ENCODE peak calls at places on chromosomes 2 and 18, in eight cellular contexts. D is HT-29; G is nucleus accumbens; B is Karpas-422; M is BE2C; H is T-helper 2 cell; J is skeletal muscle cell; Q is stimulated activated CD4-positive, alpha-beta T cell treated with anti-CD3 and anti-CD28 coated beads, Interleukin-12 subunit alpha, Interleukin-12 subunit beta, amount 100 ng/mL, for 48 hours. S is an unnamed sample.

GRCh38 chr2:45962522-45962921 is 311.0 kb downstream of the PRKCE start:
- DNase-seq in D (no peak), G (no peak), B (no peak), M (peak), H (no peak), J (peak), Q (no peak), S (no peak)

GRCh38 chr2:71807969-71808451 is 339.7 kb downstream of the CYP26B1 start:
- DNase-seq in D (no peak), G (no peak), B (no peak), M (no peak), H (no peak), J (peak), Q (no peak), S (no peak)

GRCh38 chr18:48037481-48038271 is 107.2 kb upstream of the SMAD2 start:
- DNase-seq in D (no peak), G (no peak), B (peak), M (no peak), H (no peak), J (no peak), Q (no peak), S (no peak)

GRCh38 chr2:134999536-134999935 is 47.7 kb downstream of the MAP3K19 start:
- DNase-seq in D (no peak), G (no peak), B (no peak), M (no peak), H (no peak), J (no peak), Q (no peak), S (no peak)

GRCh38 chr2:61536086-61536722 is 2.0 kb downstream of the XPO1 start:
- DNase-seq in D (no peak), G (no peak), B (peak), M (no peak), H (peak), J (no peak), Q (no peak), S (peak)

GRCh38 chr2:11698009-11698922 is 28.3 kb upstream of the NTSR2 start:
- DNase-seq in D (no peak), G (no peak), B (no peak), M (peak), H (no peak), J (peak), Q (no peak), S (no peak)

GRCh38 chr2:66602341-66602740 is 167.4 kb downstream of the MEIS1 start:
- DNase-seq in D (no peak), G (no peak), B (no peak), M (no peak), H (no peak), J (no peak), Q (no peak), S (no peak)

GRCh38 chr2:186347472-186347871 is 138.6 kb upstream of the ZC3H15 start:
- DNase-seq in D (no peak), G (no peak), B (no peak), M (peak), H (no peak), J (peak), Q (no peak), S (no peak)

GRCh38 chr2:67268806-67269205 is 128.3 kb upstream of the ETAA1 start:
- DNase-seq in D (no peak), G (no peak), B (no peak), M (no peak), H (no peak), J (peak), Q (no peak), S (no peak)

GRCh38 chr2:15195723-15196270 is 365.3 kb downstream of the NBAS start:
- DNase-seq in D (no peak), G (no peak), B (no peak), M (no peak), H (no peak), J (no peak), Q (no peak), S (no peak)

GRCh38 chr2:219684721-219685689 is 57.6 kb downstream of the SLC4A3 start:
- DNase-seq in D (peak), G (no peak), B (peak), M (peak), H (peak), J (peak), Q (peak), S (no peak)

GRCh38 chr2:113976277-113976928 is 86.5 kb downstream of the ACTR3 start:
- DNase-seq in D (no peak), G (no peak), B (no peak), M (no peak), H (no peak), J (no peak), Q (no peak), S (no peak)

GRCh38 chr2:47512581-47513083 is 109.7 kb downstream of the MSH2 start:
- DNase-seq in D (peak), G (no peak), B (no peak), M (peak), H (no peak), J (no peak), Q (no peak), S (no peak)

GRCh38 chr2:229815858-229816257 is 101.5 kb upstream of the DNER start:
- DNase-seq in D (no peak), G (no peak), B (no peak), M (no peak), H (no peak), J (no peak), Q (no peak), S (no peak)

GRCh38 chr18:5546660-5547059 is 2.9 kb upstream of the EPB41L3 start:
- DNase-seq in D (peak), G (no peak), B (peak), M (no peak), H (peak), J (peak), Q (no peak), S (no peak)

GRCh38 chr2:133139847-133140533 is 428.3 kb downstream of the NCKAP5 start:
- DNase-seq in D (no peak), G (no peak), B (no peak), M (no peak), H (no peak), J (no peak), Q (no peak), S (no peak)

GRCh38 chr2:223076573-223076972 is 24.6 kb downstream of the KCNE4 start:
- DNase-seq in D (no peak), G (no peak), B (no peak), M (no peak), H (peak), J (peak), Q (no peak), S (no peak)

GRCh38 chr2:104853926-104854506 is at the start of gene POU3F3:
- DNase-seq in D (no peak), G (peak), B (no peak), M (peak), H (peak), J (peak), Q (no peak), S (no peak)

GRCh38 chr2:44197806-44198205 is 29.1 kb downstream of the PPM1B start:
- DNase-seq in D (no peak), G (no peak), B (no peak), M (no peak), H (no peak), J (no peak), Q (no peak), S (no peak)

GRCh38 chr2:156215656-156216055 is 116.9 kb downstream of the NR4A2 start:
- DNase-seq in D (no peak), G (no peak), B (no peak), M (no peak), H (no peak), J (no peak), Q (no peak), S (no peak)

GRCh38 chr2:85410584-85411404 is 628 bp upstream of the CAPG start:
- DNase-seq in D (peak), G (no peak), B (no peak), M (no peak), H (no peak), J (no peak), Q (no peak), S (no peak)

GRCh38 chr18:9950289-9951016 is 36.6 kb downstream of the VAPA start:
- DNase-seq in D (peak), G (no peak), B (no peak), M (no peak), H (no peak), J (no peak), Q (no peak), S (no peak)

GRCh38 chr2:212066546-212066945 is 472.1 kb downstream of the ERBB4 start:
- DNase-seq in D (no peak), G (no peak), B (no peak), M (no peak), H (no peak), J (no peak), Q (no peak), S (no peak)

GRCh38 chr2:20423376-20423775 is 23.5 kb upstream of the RHOB start:
- DNase-seq in D (no peak), G (no peak), B (no peak), M (no peak), H (no peak), J (no peak), Q (no peak), S (no peak)

GRCh38 chr2:127080941-127081769 is 25.8 kb downstream of the BIN1 start:
- DNase-seq in D (peak), G (no peak), B (peak), M (no peak), H (peak), J (no peak), Q (peak), S (no peak)

GRCh38 chr2:164624296-164624695 is 3.0 kb upstream of the GRB14 start:
- DNase-seq in D (no peak), G (no peak), B (no peak), M (no peak), H (no peak), J (no peak), Q (no peak), S (no peak)

GRCh38 chr2:199455533-199456382 is 2.0 kb downstream of the SATB2 start:
- DNase-seq in D (peak), G (no peak), B (peak), M (no peak), H (no peak), J (no peak), Q (no peak), S (no peak)

GRCh38 chr2:16617282-16618266 is 48.1 kb downstream of the CYRIA start:
- DNase-seq in D (peak), G (no peak), B (no peak), M (peak), H (no peak), J (no peak), Q (no peak), S (no peak)

GRCh38 chr2:238163494-238164198 is 4.9 kb downstream of the ERFE start:
- DNase-seq in D (no peak), G (no peak), B (no peak), M (no peak), H (no peak), J (no peak), Q (no peak), S (no peak)

GRCh38 chr18:60838677-60839076 is 466.1 kb upstream of the MC4R start:
- DNase-seq in D (no peak), G (no peak), B (no peak), M (no peak), H (no peak), J (peak), Q (no peak), S (peak)

GRCh38 chr18:75208836-75209128 is 157 bp downstream of the PTGR3 start:
- DNase-seq in D (no peak), G (peak), B (no peak), M (no peak), H (no peak), J (no peak), Q (no peak), S (no peak)